ENCODE peak calls at places on chromosomes 11 and 22, in seven cellular contexts. S, W, T, P, B, G and V are unnamed samples.

GRCh38 chr11:2889399-2890273 is 4.1 kb upstream of the CDKN1C start:
- DNase-seq in S (no peak), W (no peak), T (no peak), P (no peak), B (no peak), G (no peak), V (no peak)

GRCh38 chr11:18352581-18352980 is 30.2 kb downstream of the GTF2H1 start:
- DNase-seq in S (no peak), W (no peak), T (no peak), P (no peak), B (no peak), G (no peak), V (no peak)

GRCh38 chr11:112213753-112214152 is 12.5 kb upstream of the PTS start:
- DNase-seq in S (no peak), W (no peak), T (no peak), P (no peak), B (no peak), G (no peak), V (no peak)

GRCh38 chr22:34301569-34301968 is 381.3 kb upstream of the LARGE1 start:
- DNase-seq in S (no peak), W (no peak), T (no peak), P (no peak), B (no peak), G (no peak), V (no peak)

GRCh38 chr11:3037041-3037944 is 19.9 kb downstream of the CARS1 start:
- DNase-seq in S (no peak), W (no peak), T (peak), P (peak), B (peak), G (peak), V (peak)

GRCh38 chr11:62574363-62575057 is 819 bp upstream of the EEF1G start:
- DNase-seq in S (no peak), W (no peak), T (no peak), P (no peak), B (no peak), G (peak), V (peak)

GRCh38 chr22:43883012-43883661 is 8.7 kb downstream of the PNPLA5 start:
- DNase-seq in S (no peak), W (no peak), T (peak), P (peak), B (peak), G (peak), V (peak)

GRCh38 chr11:64238076-64238475 is 2.8 kb upstream of the FKBP2 start:
- DNase-seq in S (no peak), W (no peak), T (no peak), P (no peak), B (no peak), G (no peak), V (no peak)

GRCh38 chr11:29629281-29629680 is 387.5 kb downstream of the KCNA4 start:
- DNase-seq in S (no peak), W (no peak), T (no peak), P (no peak), B (no peak), G (peak), V (no peak)

GRCh38 chr11:102142333-102142732 is 32.1 kb downstream of the YAP1 start:
- DNase-seq in S (no peak), W (no peak), T (no peak), P (no peak), B (peak), G (no peak), V (no peak)

GRCh38 chr22:50715250-50715649 is 22.8 kb upstream of the ACR start:
- DNase-seq in S (no peak), W (no peak), T (no peak), P (no peak), B (no peak), G (no peak), V (no peak)

GRCh38 chr11:8015753-8016239 is 28.7 kb downstream of the EIF3F start:
- DNase-seq in S (no peak), W (no peak), T (peak), P (peak), B (no peak), G (peak), V (no peak)

GRCh38 chr11:42315267-42315666 is 855.8 kb upstream of the LRRC4C start:
- DNase-seq in S (no peak), W (no peak), T (no peak), P (no peak), B (no peak), G (no peak), V (no peak)

GRCh38 chr22:41262250-41262765 is 21.6 kb upstream of the CHADL start:
- DNase-seq in S (no peak), W (no peak), T (no peak), P (no peak), B (no peak), G (no peak), V (no peak)

GRCh38 chr11:115670538-115671200 is 166.5 kb upstream of the CADM1 start:
- DNase-seq in S (no peak), W (no peak), T (no peak), P (no peak), B (no peak), G (no peak), V (no peak)

GRCh38 chr11:47109051-47109791 is 67.5 kb downstream of the ARFGAP2 start:
- DNase-seq in S (no peak), W (no peak), T (no peak), P (no peak), B (no peak), G (no peak), V (no peak)

GRCh38 chr11:9735236-9735635 is 71.4 kb downstream of the SWAP70 start:
- DNase-seq in S (no peak), W (no peak), T (no peak), P (no peak), B (no peak), G (no peak), V (no peak)

GRCh38 chr11:65651589-65652510 is 10.9 kb downstream of the RELA start:
- DNase-seq in S (no peak), W (no peak), T (no peak), P (no peak), B (peak), G (peak), V (no peak)

GRCh38 chr11:134863294-134863693 is 451.3 kb upstream of the B3GAT1 start:
- DNase-seq in S (no peak), W (no peak), T (no peak), P (no peak), B (no peak), G (peak), V (no peak)

GRCh38 chr11:128604723-128605122 is 17.4 kb upstream of the ETS1 start:
- DNase-seq in S (no peak), W (no peak), T (no peak), P (no peak), B (no peak), G (no peak), V (no peak)

GRCh38 chr11:64340671-64341335 is 799 bp downstream of the CCDC88B start:
- DNase-seq in S (no peak), W (no peak), T (peak), P (peak), B (no peak), G (peak), V (peak)

GRCh38 chr11:1779034-1779805 is 15.5 kb upstream of the CTSD start:
- DNase-seq in S (no peak), W (no peak), T (no peak), P (no peak), B (no peak), G (no peak), V (peak)